ENCODE peak calls at places on chromosomes 12 and 14, in nine cellular contexts. One of them, this sample, is unnamed.
A peak's percentile ranks its signal among the peaks of the same experiment; 100 is the strongest.

GRCh38 chr14:100844082-100844408 is 18.1 kb downstream of the MEG3 start:
- ATAC-seq in activated T-cell treated with anti-CD3 and anti-CD28 coated beads, Interleukin-2, amount 50 U/mL, for 4 hours: no peak
- ATAC-seq in K562: no peak
- ATAC-seq in pancreas: no peak
- ATAC-seq in heart left ventricle: no peak
- ATAC-seq in aorta: no peak
- ATAC-seq in gastroesophageal sphincter: no peak
- ATAC-seq in GM12878: peak; percentile 25
- ATAC-seq in RWPE2: no peak
- ATAC-seq in this sample: no peak

GRCh38 chr12:7917392-7918267 is 18.4 kb downstream of the SLC2A3 start:
- ATAC-seq in gastroesophageal sphincter: no peak
- ATAC-seq in heart left ventricle: no peak
- ATAC-seq in activated T-cell treated with anti-CD3 and anti-CD28 coated beads, Interleukin-2, amount 50 U/mL, for 4 hours: no peak
- ATAC-seq in GM12878: no peak
- ATAC-seq in RWPE2: no peak
- ATAC-seq in pancreas: no peak
- ATAC-seq in K562: peak; percentile 35
- ATAC-seq in aorta: no peak
- ATAC-seq in this sample: no peak

GRCh38 chr14:23694085-23694975 is 58.2 kb downstream of the DHRS2 start:
- ATAC-seq in activated T-cell treated with anti-CD3 and anti-CD28 coated beads, Interleukin-2, amount 50 U/mL, for 4 hours: no peak
- ATAC-seq in heart left ventricle: peak; percentile 68
- ATAC-seq in RWPE2: peak; percentile 86
- ATAC-seq in pancreas: no peak
- ATAC-seq in aorta: peak; percentile 6
- ATAC-seq in gastroesophageal sphincter: no peak
- ATAC-seq in K562: peak; percentile 87
- ATAC-seq in GM12878: no peak
- ATAC-seq in this sample: no peak

GRCh38 chr12:73065913-73066312 is 793.7 kb downstream of the TRHDE start:
- ATAC-seq in GM12878: no peak
- ATAC-seq in activated T-cell treated with anti-CD3 and anti-CD28 coated beads, Interleukin-2, amount 50 U/mL, for 4 hours: no peak
- ATAC-seq in gastroesophageal sphincter: no peak
- ATAC-seq in RWPE2: no peak
- ATAC-seq in pancreas: no peak
- ATAC-seq in aorta: no peak
- ATAC-seq in K562: no peak
- ATAC-seq in heart left ventricle: no peak
- ATAC-seq in this sample: no peak

GRCh38 chr14:57319636-57320035 is 50.9 kb downstream of the AP5M1 start:
- ATAC-seq in K562: no peak
- ATAC-seq in aorta: no peak
- ATAC-seq in activated T-cell treated with anti-CD3 and anti-CD28 coated beads, Interleukin-2, amount 50 U/mL, for 4 hours: no peak
- ATAC-seq in heart left ventricle: no peak
- ATAC-seq in gastroesophageal sphincter: no peak
- ATAC-seq in pancreas: no peak
- ATAC-seq in GM12878: no peak
- ATAC-seq in RWPE2: no peak
- ATAC-seq in this sample: no peak

GRCh38 chr12:113740699-113741098 is 225.4 kb downstream of the RBM19 start:
- ATAC-seq in pancreas: no peak
- ATAC-seq in RWPE2: no peak
- ATAC-seq in heart left ventricle: no peak
- ATAC-seq in K562: peak; percentile 74
- ATAC-seq in gastroesophageal sphincter: no peak
- ATAC-seq in activated T-cell treated with anti-CD3 and anti-CD28 coated beads, Interleukin-2, amount 50 U/mL, for 4 hours: no peak
- ATAC-seq in GM12878: no peak
- ATAC-seq in aorta: no peak
- ATAC-seq in this sample: no peak

GRCh38 chr12:87853448-87854003 is 175.7 kb downstream of the C12orf50 start:
- ATAC-seq in K562: no peak
- ATAC-seq in pancreas: no peak
- ATAC-seq in RWPE2: no peak
- ATAC-seq in activated T-cell treated with anti-CD3 and anti-CD28 coated beads, Interleukin-2, amount 50 U/mL, for 4 hours: no peak
- ATAC-seq in aorta: no peak
- ATAC-seq in GM12878: no peak
- ATAC-seq in gastroesophageal sphincter: no peak
- ATAC-seq in heart left ventricle: no peak
- ATAC-seq in this sample: no peak

GRCh38 chr12:70040141-70040540 is 203.1 kb upstream of the CNOT2 start:
- ATAC-seq in gastroesophageal sphincter: no peak
- ATAC-seq in activated T-cell treated with anti-CD3 and anti-CD28 coated beads, Interleukin-2, amount 50 U/mL, for 4 hours: no peak
- ATAC-seq in RWPE2: no peak
- ATAC-seq in K562: no peak
- ATAC-seq in heart left ventricle: peak; percentile 83
- ATAC-seq in GM12878: no peak
- ATAC-seq in aorta: peak; percentile 79
- ATAC-seq in pancreas: no peak
- ATAC-seq in this sample: no peak

GRCh38 chr12:25404955-25405354 is 148.1 kb downstream of the LMNTD1 start:
- ATAC-seq in GM12878: no peak
- ATAC-seq in aorta: no peak
- ATAC-seq in pancreas: no peak
- ATAC-seq in heart left ventricle: no peak
- ATAC-seq in RWPE2: no peak
- ATAC-seq in K562: peak; percentile 65
- ATAC-seq in gastroesophageal sphincter: no peak
- ATAC-seq in activated T-cell treated with anti-CD3 and anti-CD28 coated beads, Interleukin-2, amount 50 U/mL, for 4 hours: no peak
- ATAC-seq in this sample: no peak

GRCh38 chr12:55001198-55001827 is 16.8 kb upstream of the TESPA1 start:
- ATAC-seq in pancreas: no peak
- ATAC-seq in aorta: no peak
- ATAC-seq in GM12878: peak; percentile 45
- ATAC-seq in K562: no peak
- ATAC-seq in RWPE2: no peak
- ATAC-seq in heart left ventricle: no peak
- ATAC-seq in gastroesophageal sphincter: no peak
- ATAC-seq in activated T-cell treated with anti-CD3 and anti-CD28 coated beads, Interleukin-2, amount 50 U/mL, for 4 hours: no peak
- ATAC-seq in this sample: no peak

GRCh38 chr12:51183816-51184215 is 10.9 kb upstream of the TFCP2 start:
- ATAC-seq in GM12878: no peak
- ATAC-seq in pancreas: peak; percentile 88
- ATAC-seq in gastroesophageal sphincter: no peak
- ATAC-seq in aorta: no peak
- ATAC-seq in RWPE2: peak; percentile 38
- ATAC-seq in heart left ventricle: peak; percentile 90
- ATAC-seq in K562: peak; percentile 85
- ATAC-seq in activated T-cell treated with anti-CD3 and anti-CD28 coated beads, Interleukin-2, amount 50 U/mL, for 4 hours: no peak
- ATAC-seq in this sample: peak; percentile 72

GRCh38 chr12:66965613-66966012 is 286.7 kb upstream of the GRIP1 start:
- ATAC-seq in activated T-cell treated with anti-CD3 and anti-CD28 coated beads, Interleukin-2, amount 50 U/mL, for 4 hours: peak; percentile 47
- ATAC-seq in K562: no peak
- ATAC-seq in gastroesophageal sphincter: no peak
- ATAC-seq in heart left ventricle: no peak
- ATAC-seq in aorta: no peak
- ATAC-seq in GM12878: no peak
- ATAC-seq in pancreas: no peak
- ATAC-seq in RWPE2: no peak
- ATAC-seq in this sample: no peak

GRCh38 chr12:52423661-52424503 is 10.3 kb downstream of the KRT75 start:
- ATAC-seq in gastroesophageal sphincter: peak; percentile 55
- ATAC-seq in K562: no peak
- ATAC-seq in activated T-cell treated with anti-CD3 and anti-CD28 coated beads, Interleukin-2, amount 50 U/mL, for 4 hours: no peak
- ATAC-seq in aorta: peak; percentile 61
- ATAC-seq in heart left ventricle: peak; percentile 34
- ATAC-seq in GM12878: no peak
- ATAC-seq in RWPE2: peak; percentile 15
- ATAC-seq in pancreas: no peak
- ATAC-seq in this sample: no peak

GRCh38 chr12:128844031-128844635 is 9.1 kb upstream of the GLT1D1 start:
- ATAC-seq in K562: peak; percentile 66
- ATAC-seq in GM12878: peak; percentile 73
- ATAC-seq in pancreas: no peak
- ATAC-seq in heart left ventricle: peak; percentile 38
- ATAC-seq in aorta: no peak
- ATAC-seq in RWPE2: no peak
- ATAC-seq in gastroesophageal sphincter: no peak
- ATAC-seq in activated T-cell treated with anti-CD3 and anti-CD28 coated beads, Interleukin-2, amount 50 U/mL, for 4 hours: no peak
- ATAC-seq in this sample: no peak

GRCh38 chr12:11891350-11892064 is 179.2 kb upstream of the BCL2L14 start:
- ATAC-seq in K562: no peak
- ATAC-seq in pancreas: no peak
- ATAC-seq in GM12878: no peak
- ATAC-seq in aorta: peak; percentile 75
- ATAC-seq in gastroesophageal sphincter: no peak
- ATAC-seq in activated T-cell treated with anti-CD3 and anti-CD28 coated beads, Interleukin-2, amount 50 U/mL, for 4 hours: no peak
- ATAC-seq in RWPE2: no peak
- ATAC-seq in heart left ventricle: peak; percentile 81
- ATAC-seq in this sample: no peak

GRCh38 chr12:22924391-22924790 is 299.4 kb downstream of the ETNK1 start:
- ATAC-seq in activated T-cell treated with anti-CD3 and anti-CD28 coated beads, Interleukin-2, amount 50 U/mL, for 4 hours: no peak
- ATAC-seq in heart left ventricle: no peak
- ATAC-seq in gastroesophageal sphincter: no peak
- ATAC-seq in RWPE2: no peak
- ATAC-seq in pancreas: no peak
- ATAC-seq in GM12878: no peak
- ATAC-seq in aorta: no peak
- ATAC-seq in K562: no peak
- ATAC-seq in this sample: no peak

GRCh38 chr12:6058481-6059161 is 65.8 kb downstream of the VWF start:
- ATAC-seq in GM12878: no peak
- ATAC-seq in gastroesophageal sphincter: no peak
- ATAC-seq in pancreas: no peak
- ATAC-seq in RWPE2: no peak
- ATAC-seq in aorta: no peak
- ATAC-seq in heart left ventricle: no peak
- ATAC-seq in activated T-cell treated with anti-CD3 and anti-CD28 coated beads, Interleukin-2, amount 50 U/mL, for 4 hours: no peak
- ATAC-seq in K562: no peak
- ATAC-seq in this sample: no peak

GRCh38 chr12:106747973-106748436 is 26.5 kb upstream of the RIC8B start:
- ATAC-seq in pancreas: no peak
- ATAC-seq in heart left ventricle: no peak
- ATAC-seq in activated T-cell treated with anti-CD3 and anti-CD28 coated beads, Interleukin-2, amount 50 U/mL, for 4 hours: peak; percentile 65
- ATAC-seq in K562: no peak
- ATAC-seq in RWPE2: no peak
- ATAC-seq in aorta: no peak
- ATAC-seq in gastroesophageal sphincter: no peak
- ATAC-seq in GM12878: peak; percentile 34
- ATAC-seq in this sample: no peak

GRCh38 chr14:102870994-102871831 is 51.2 kb upstream of the AMN start:
- ATAC-seq in K562: no peak
- ATAC-seq in aorta: no peak
- ATAC-seq in activated T-cell treated with anti-CD3 and anti-CD28 coated beads, Interleukin-2, amount 50 U/mL, for 4 hours: peak; percentile 23
- ATAC-seq in gastroesophageal sphincter: no peak
- ATAC-seq in GM12878: peak; percentile 59
- ATAC-seq in RWPE2: no peak
- ATAC-seq in heart left ventricle: peak; percentile 73
- ATAC-seq in pancreas: no peak
- ATAC-seq in this sample: no peak